ENCODE peak calls at places on chromosomes 16 and 17, in five cellular contexts. V, K, Y, B and R are unnamed samples.

GRCh38 chr16:14530046-14530445 is 100.0 kb downstream of the PARN start:
- DNase-seq in K (no peak), V (no peak), B (no peak), Y (no peak), R (no peak)

GRCh38 chr17:81153340-81153803 is 11.9 kb upstream of the PVALEF start:
- DNase-seq in K (no peak), B (no peak), Y (no peak), V (no peak), R (no peak)

GRCh38 chr16:54846761-54847160 is 83.9 kb upstream of the IRX5 start:
- DNase-seq in K (no peak), V (no peak), Y (peak), B (peak), R (no peak)

GRCh38 chr16:77435240-77435819 is 496 bp upstream of the ADAMTS18 start:
- DNase-seq in V (no peak), B (no peak), Y (no peak), K (no peak), R (no peak)

GRCh38 chr16:24745791-24746190 is 16.3 kb downstream of the TNRC6A start:
- DNase-seq in K (no peak), B (no peak), V (no peak), Y (no peak), R (no peak)

GRCh38 chr17:48127371-48128051 is 19.9 kb downstream of the SNX11 start:
- DNase-seq in K (no peak), Y (peak), B (peak), V (peak), R (no peak)

GRCh38 chr16:80846275-80847013 is 42.0 kb upstream of the CDYL2 start:
- DNase-seq in B (no peak), K (no peak), V (no peak), Y (no peak), R (no peak)

GRCh38 chr17:13601776-13602551 is at the start of gene HS3ST3A1:
- DNase-seq in Y (no peak), B (peak), V (peak), K (peak), R (no peak)

GRCh38 chr16:85395207-85395912 is 217.8 kb upstream of the GSE1 start:
- DNase-seq in K (peak), B (peak), Y (peak), V (no peak), R (peak)

GRCh38 chr16:86964846-86965245 is 352.3 kb downstream of the C16orf95 start:
- DNase-seq in B (no peak), V (no peak), Y (no peak), K (no peak), R (no peak)

GRCh38 chr17:18020971-18021370 is 18.0 kb downstream of the ATPAF2 start:
- DNase-seq in B (no peak), Y (no peak), V (no peak), K (no peak), R (no peak)

GRCh38 chr16:77775911-77776909 is 12.2 kb upstream of the VAT1L start:
- DNase-seq in B (no peak), K (no peak), V (no peak), Y (no peak), R (no peak)

GRCh38 chr17:8338806-8339205 is 834 bp upstream of the ODF4 start:
- DNase-seq in V (peak), B (no peak), K (no peak), Y (no peak), R (no peak)

GRCh38 chr16:12062343-12063003 is 85.9 kb downstream of the SNX29 start:
- DNase-seq in B (peak), Y (peak), V (no peak), K (peak), R (peak)

GRCh38 chr16:7342598-7342997 is 10.0 kb downstream of the RBFOX1 start:
- DNase-seq in Y (no peak), B (no peak), K (no peak), V (no peak), R (no peak)

GRCh38 chr17:19670906-19671305 is 22.4 kb downstream of the ALDH3A2 start:
- DNase-seq in B (no peak), Y (no peak), K (no peak), V (no peak), R (no peak)

GRCh38 chr16:85190572-85190971 is 78.3 kb upstream of the CIBAR2 start:
- DNase-seq in B (no peak), V (no peak), Y (no peak), K (no peak), R (no peak)

GRCh38 chr17:28327031-28327607 is 8.1 kb downstream of the TMEM97 start:
- DNase-seq in B (peak), Y (no peak), V (peak), K (no peak), R (no peak)

GRCh38 chr17:83099570-83100181 is 20.3 kb downstream of the METRNL start:
- DNase-seq in K (no peak), Y (no peak), B (no peak), V (no peak), R (peak)

GRCh38 chr17:17871913-17872312 is 35.1 kb upstream of the SREBF1 start:
- DNase-seq in Y (no peak), K (no peak), B (no peak), V (no peak), R (no peak)

GRCh38 chr16:89201467-89202377 is 1.4 kb upstream of the SLC22A31 start:
- DNase-seq in V (peak), B (peak), Y (peak), K (peak), R (no peak)

GRCh38 chr16:53261276-53261675 is 173.0 kb upstream of the RBL2 start:
- DNase-seq in B (no peak), V (no peak), K (no peak), Y (no peak), R (no peak)

GRCh38 chr17:73384926-73385325 is 73.1 kb upstream of the CDC42EP4 start:
- DNase-seq in B (no peak), V (peak), K (no peak), Y (no peak), R (no peak)

GRCh38 chr16:59259964-59260348 is 525.8 kb upstream of the GOT2 start:
- DNase-seq in B (no peak), K (no peak), V (no peak), Y (no peak), R (no peak)

GRCh38 chr17:39955726-39956225 is 7.0 kb upstream of the GSDMA start:
- DNase-seq in V (no peak), Y (no peak), K (no peak), B (no peak), R (no peak)

GRCh38 chr17:40436631-40437030 is 6.6 kb upstream of the IGFBP4 start:
- DNase-seq in Y (no peak), K (no peak), V (no peak), B (no peak), R (no peak)

GRCh38 chr17:40343126-40344119 is 21.1 kb downstream of the GJD3 start:
- DNase-seq in Y (no peak), K (peak), V (peak), B (no peak), R (no peak)

GRCh38 chr17:55931448-55931847 is 180.6 kb downstream of the PCTP start:
- DNase-seq in B (no peak), V (no peak), K (no peak), Y (no peak), R (no peak)

GRCh38 chr16:59113009-59113408 is 378.9 kb upstream of the GOT2 start:
- DNase-seq in B (no peak), K (no peak), Y (no peak), V (no peak), R (no peak)

GRCh38 chr16:75559564-75560372 is 3.7 kb upstream of the TMEM231 start:
- DNase-seq in K (no peak), V (peak), B (no peak), Y (no peak), R (no peak)

GRCh38 chr17:39746145-39746461 is 8.4 kb downstream of the GRB7 start:
- DNase-seq in Y (no peak), B (no peak), K (no peak), V (no peak), R (no peak)

GRCh38 chr17:3911271-3912053 is 4.8 kb downstream of the P2RX1 start:
- DNase-seq in K (no peak), Y (no peak), B (no peak), V (peak), R (no peak)

GRCh38 chr17:48054238-48055185 is 6.4 kb downstream of the NFE2L1 start:
- DNase-seq in V (peak), B (no peak), Y (peak), K (peak), R (peak)

DNA sequence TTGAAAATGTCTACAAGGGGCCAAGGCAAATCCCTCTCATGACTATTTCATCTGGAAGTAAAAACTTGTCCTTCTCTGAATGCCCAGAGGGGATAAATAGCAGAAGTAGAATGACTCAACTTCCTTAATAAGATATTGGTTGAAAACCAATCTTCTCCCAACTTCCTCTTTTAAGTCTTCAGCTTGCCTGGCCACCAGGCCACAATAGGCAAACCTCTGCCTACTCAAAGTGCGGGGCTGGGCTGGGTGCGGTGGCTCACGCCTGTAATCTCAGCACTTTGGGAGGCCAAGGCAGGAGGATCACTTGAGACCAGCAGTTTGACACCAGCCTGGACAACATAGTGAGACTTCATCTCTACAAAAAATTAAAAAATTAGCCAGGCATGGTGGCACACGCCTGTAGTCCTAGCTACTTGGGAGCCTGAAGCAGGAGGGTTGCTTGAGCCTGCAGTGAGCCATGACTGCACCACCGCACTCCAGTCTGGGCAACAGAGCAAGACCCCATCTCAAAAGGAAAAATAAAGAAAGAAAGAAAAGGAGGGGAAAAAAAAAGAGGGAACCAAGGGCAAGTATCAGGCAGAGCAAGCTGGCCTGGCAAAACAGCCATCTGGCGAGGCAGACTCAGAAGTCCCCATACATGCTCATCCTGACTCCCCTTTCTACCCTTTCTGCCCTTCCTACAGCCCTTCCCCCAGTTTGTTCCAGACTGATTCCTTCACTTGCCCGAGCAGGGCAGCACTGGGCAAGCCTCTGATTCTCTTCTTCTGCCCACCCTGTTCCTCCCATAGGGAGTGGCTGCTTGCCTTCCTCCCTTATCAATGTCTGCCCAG is 20.6 kb downstream of the MAP3K14 start:
- DNase-seq in Y (peak), V (no peak), K (no peak), B (peak), R (no peak)
- H3K4me3 ChIP-seq in Y (no peak), V (no peak), K (no peak), B (no peak), R (no peak)

GRCh38 chr17:51739245-51739886 is 419.1 kb downstream of the CA10 start:
- DNase-seq in V (peak), B (peak), K (no peak), Y (no peak), R (no peak)
- H3K27ac ChIP-seq in V (no peak), B (no peak), K (no peak), Y (no peak), R (no peak)

GRCh38 chr17:49217651-49218413 is 7.3 kb downstream of the ABI3 start:
- DNase-seq in B (no peak), V (no peak), Y (no peak), K (no peak), R (peak)
- H3K4me3 ChIP-seq in B (no peak), V (no peak), Y (no peak), K (no peak), R (no peak)

GRCh38 chr16:4212934-4213296 is 29.0 kb downstream of the SRL start:
- DNase-seq in B (no peak), K (no peak), V (no peak), Y (peak), R (no peak)
- H3K27ac ChIP-seq in B (no peak), K (peak), V (no peak), Y (peak), R (peak)

GRCh38 chr17:42273474-42274272 is 2.5 kb downstream of the STAT5B start:
- DNase-seq in V (no peak), Y (no peak), B (no peak), K (no peak), R (no peak)

GRCh38 chr17:42272576-42272975 is 3.6 kb downstream of the STAT5B start:
- DNase-seq in B (no peak), V (no peak), K (no peak), Y (no peak), R (no peak)

GRCh38 chr17:42274812-42275526 is 1.2 kb downstream of the STAT5B start:
- DNase-seq in B (no peak), Y (no peak), K (no peak), V (no peak), R (no peak)

GRCh38 chr17:42275527-42276358 is 448 bp downstream of the STAT5B start:
- DNase-seq in B (no peak), K (peak), V (peak), Y (no peak), R (no peak)

GRCh38 chr17:42274273-42274542 is 2.0 kb downstream of the STAT5B start:
- DNase-seq in K (no peak), V (no peak), Y (no peak), B (no peak), R (no peak)
- H3K4me3 ChIP-seq in K (no peak), V (peak), Y (peak), B (no peak), R (no peak)

GRCh38 chr16:82761858-82762257 is 135.1 kb downstream of the CDH13 start:
- DNase-seq in V (no peak), B (no peak), Y (peak), K (no peak), R (no peak)

GRCh38 chr16:82767808-82768207 is 141.0 kb downstream of the CDH13 start:
- DNase-seq in Y (no peak), K (no peak), B (no peak), V (no peak), R (no peak)

GRCh38 chr16:82767198-82767597 is 140.4 kb downstream of the CDH13 start:
- DNase-seq in B (no peak), V (no peak), K (no peak), Y (no peak), R (no peak)

GRCh38 chr16:82761236-82761635 is 134.5 kb downstream of the CDH13 start:
- DNase-seq in V (no peak), B (no peak), K (peak), Y (no peak), R (peak)

GRCh38 chr16:82763371-82763770 is 136.6 kb downstream of the CDH13 start:
- DNase-seq in B (no peak), V (no peak), K (no peak), Y (no peak), R (no peak)
- H3K27ac ChIP-seq in B (no peak), V (no peak), K (no peak), Y (no peak), R (peak)

GRCh38 chr16:57000271-57001025 is 11.1 kb downstream of the NLRC5 start:
- DNase-seq in Y (peak), B (peak), K (peak), V (no peak), R (peak)

GRCh38 chr16:57007050-57007449 is 17.7 kb downstream of the NLRC5 start:
- DNase-seq in V (no peak), B (no peak), K (no peak), Y (no peak), R (no peak)

GRCh38 chr16:57001026-57001669 is 11.8 kb downstream of the NLRC5 start:
- DNase-seq in Y (no peak), V (no peak), B (no peak), K (no peak), R (no peak)

GRCh38 chr16:57004387-57005250 is 15.3 kb downstream of the NLRC5 start:
- DNase-seq in B (no peak), V (no peak), K (no peak), Y (no peak), R (peak)

GRCh38 chr16:57003439-57004386 is 14.4 kb downstream of the NLRC5 start:
- DNase-seq in B (no peak), Y (no peak), V (no peak), K (no peak), R (peak)
- H3K4me3 ChIP-seq in B (no peak), Y (no peak), V (no peak), K (no peak), R (no peak)

GRCh38 chr17:1588781-1589585 is 26.4 kb upstream of the PITPNA start:
- DNase-seq in Y (no peak), V (peak), K (no peak), B (no peak), R (no peak)
- H3K27ac ChIP-seq in Y (no peak), V (no peak), K (no peak), B (no peak), R (peak)

GRCh38 chr16:1613240-1613639 is 1.1 kb downstream of the CRAMP1 start:
- DNase-seq in B (peak), Y (no peak), V (no peak), K (no peak), R (no peak)

GRCh38 chr16:1614226-1615102 is 2.3 kb downstream of the CRAMP1 start:
- DNase-seq in V (peak), B (peak), Y (no peak), K (no peak), R (no peak)

GRCh38 chr16:1613728-1614225 is 1.6 kb downstream of the CRAMP1 start:
- DNase-seq in B (no peak), K (peak), Y (no peak), V (peak), R (no peak)

GRCh38 chr16:1612320-1613111 is at the start of gene CRAMP1:
- DNase-seq in B (no peak), K (peak), Y (no peak), V (peak), R (no peak)

GRCh38 chr16:1615761-1616160 is 3.6 kb downstream of the CRAMP1 start:
- DNase-seq in Y (no peak), K (no peak), V (no peak), B (no peak), R (no peak)
- H3K4me3 ChIP-seq in Y (no peak), K (no peak), V (peak), B (peak), R (no peak)

GRCh38 chr16:82195917-82196494 is 26.0 kb upstream of the MPHOSPH6 start:
- DNase-seq in K (no peak), B (no peak), V (no peak), Y (no peak), R (no peak)
- H3K27ac ChIP-seq in K (peak), B (no peak), V (no peak), Y (no peak), R (no peak)